ENCODE peak calls at places on chromosomes 5 and 9, in nine cellular contexts. H, Q, F, Y, P, D, S, T and I are unnamed samples.

GRCh38 chr5:116765441-116765840 is 190.8 kb upstream of the SEMA6A start:
- DNase-seq in H (no peak), Q (no peak), F (no peak), Y (no peak), P (no peak), D (no peak), S (no peak), T (no peak), I (no peak)

GRCh38 chr9:71729816-71730526 is 38.3 kb downstream of the CEMIP2 start:
- DNase-seq in H (no peak), Q (no peak), F (no peak), Y (no peak), P (no peak), D (no peak), S (no peak), T (no peak), I (no peak)

GRCh38 chr5:77032635-77033034 is 2.4 kb downstream of the AGGF1 start:
- DNase-seq in H (no peak), Q (no peak), F (no peak), Y (no peak), P (no peak), D (no peak), S (no peak), T (no peak), I (no peak)

GRCh38 chr5:161846731-161847130 is 1.2 kb upstream of the GABRA1 start:
- DNase-seq in H (no peak), Q (peak; percentile 36), F (no peak), Y (no peak), P (peak; percentile 10), D (peak; percentile 46), S (no peak), T (no peak), I (no peak)

GRCh38 chr5:58462623-58463230 is 2.8 kb upstream of the PLK2 start:
- DNase-seq in H (peak; percentile 62), Q (peak; percentile 62), F (no peak), Y (peak; percentile 50), P (peak; percentile 46), D (peak; percentile 24), S (no peak), T (no peak), I (no peak)

GRCh38 chr5:9619331-9620092 is 10.6 kb downstream of the TAS2R1 start:
- DNase-seq in H (no peak), Q (no peak), F (no peak), Y (no peak), P (no peak), D (no peak), S (no peak), T (no peak), I (no peak)

GRCh38 chr5:55327281-55327680 is 19.5 kb downstream of the MTREX start:
- DNase-seq in H (no peak), Q (no peak), F (no peak), Y (no peak), P (no peak), D (no peak), S (no peak), T (no peak), I (no peak)

GRCh38 chr9:129897263-129897662 is 62.0 kb downstream of the USP20 start:
- DNase-seq in H (no peak), Q (no peak), F (no peak), Y (no peak), P (no peak), D (no peak), S (no peak), T (no peak), I (no peak)

GRCh38 chr5:36786613-36787012 is 90.0 kb upstream of the NIPBL start:
- DNase-seq in H (no peak), Q (no peak), F (no peak), Y (no peak), P (no peak), D (no peak), S (no peak), T (no peak), I (no peak)

GRCh38 chr5:115243412-115243811 is 19.3 kb downstream of the PGGT1B start:
- DNase-seq in H (no peak), Q (no peak), F (no peak), Y (no peak), P (no peak), D (no peak), S (no peak), T (no peak), I (no peak)

GRCh38 chr5:126831175-126831574 is 54.2 kb downstream of the LMNB1 start:
- DNase-seq in H (no peak), Q (peak; percentile 19), F (no peak), Y (no peak), P (no peak), D (no peak), S (no peak), T (no peak), I (no peak)

GRCh38 chr5:31811210-31811609 is 172.3 kb downstream of the PDZD2 start:
- DNase-seq in H (peak; percentile 67), Q (no peak), F (no peak), Y (no peak), P (no peak), D (no peak), S (no peak), T (no peak), I (peak; percentile 44)

GRCh38 chr9:92164490-92164889 is 49.3 kb upstream of the SPTLC1 start:
- DNase-seq in H (peak; percentile 25), Q (no peak), F (no peak), Y (no peak), P (no peak), D (no peak), S (no peak), T (no peak), I (no peak)

GRCh38 chr9:114836769-114837168 is 30.9 kb upstream of the TNFSF15 start:
- DNase-seq in H (peak; percentile 34), Q (no peak), F (no peak), Y (no peak), P (peak; percentile 45), D (no peak), S (no peak), T (no peak), I (no peak)

GRCh38 chr5:113123563-113123962 is 147.0 kb downstream of the DCP2 start:
- DNase-seq in H (no peak), Q (no peak), F (no peak), Y (no peak), P (no peak), D (peak; percentile 70), S (no peak), T (no peak), I (no peak)

GRCh38 chr5:175664723-175665122 is 6.9 kb downstream of the HRH2 start:
- DNase-seq in H (no peak), Q (no peak), F (no peak), Y (no peak), P (no peak), D (no peak), S (no peak), T (no peak), I (no peak)

GRCh38 chr5:31585519-31586270 is 53.2 kb upstream of the PDZD2 start:
- DNase-seq in H (peak; percentile 56), Q (no peak), F (no peak), Y (no peak), P (no peak), D (no peak), S (no peak), T (no peak), I (no peak)

GRCh38 chr9:69104830-69105527 is 69.1 kb upstream of the TJP2 start:
- DNase-seq in H (no peak), Q (peak; percentile 74), F (no peak), Y (peak; percentile 86), P (no peak), D (peak; percentile 79), S (no peak), T (peak; percentile 85), I (no peak)

GRCh38 chr5:126400621-126401251 is 22.5 kb upstream of the GRAMD2B start:
- DNase-seq in H (no peak), Q (no peak), F (no peak), Y (no peak), P (no peak), D (no peak), S (no peak), T (no peak), I (no peak)

GRCh38 chr5:132427285-132428146 is 58.0 kb downstream of the SLC22A5 start:
- DNase-seq in H (peak; percentile 84), Q (peak; percentile 88), F (peak; percentile 74), Y (peak; percentile 55), P (peak; percentile 63), D (peak; percentile 44), S (no peak), T (peak; percentile 41), I (peak; percentile 51)

GRCh38 chr9:125296843-125297372 is 35.3 kb downstream of the GAPVD1 start:
- DNase-seq in H (no peak), Q (no peak), F (no peak), Y (peak; percentile 96), P (no peak), D (no peak), S (no peak), T (no peak), I (no peak)

GRCh38 chr5:75055727-75056144 is 3.4 kb upstream of the GCNT4 start:
- DNase-seq in H (no peak), Q (no peak), F (no peak), Y (no peak), P (no peak), D (peak; percentile 40), S (no peak), T (no peak), I (no peak)

GRCh38 chr5:138445547-138446271 is 6.9 kb downstream of the REEP2 start:
- DNase-seq in H (no peak), Q (no peak), F (no peak), Y (no peak), P (no peak), D (peak; percentile 53), S (no peak), T (no peak), I (no peak)

GRCh38 chr5:17315710-17316221 is 98.3 kb downstream of the BASP1 start:
- DNase-seq in H (peak; percentile 25), Q (no peak), F (no peak), Y (no peak), P (no peak), D (no peak), S (no peak), T (no peak), I (no peak)

GRCh38 chr5:151023651-151024050 is 3.3 kb downstream of the GPX3 start:
- DNase-seq in H (no peak), Q (no peak), F (peak; percentile 89), Y (no peak), P (no peak), D (no peak), S (no peak), T (peak; percentile 61), I (peak; percentile 64)